ENCODE peak calls at places on chromosomes 2 and 18, in seven cellular contexts. V is GM20000; X is endodermal cell; I is CD4-positive, alpha-beta T cell; P is epithelial cell of esophagus; G is fibroblast of pulmonary artery; J is Calu3. H is an unnamed sample.

GRCh38 chr2:2178921-2179320 is 152.2 kb downstream of the MYT1L start:
- DNase-seq in G (no peak), I (no peak), J (no peak), P (no peak), X (no peak), V (no peak), H (no peak)

GRCh38 chr2:191220671-191221070 is 24.5 kb upstream of the MYO1B start:
- DNase-seq in J (no peak), I (no peak), X (no peak), V (no peak), P (no peak), G (no peak), H (no peak)

GRCh38 chr2:152247337-152247695 is 71.8 kb upstream of the STAM2 start:
- DNase-seq in J (no peak), G (no peak), P (peak; percentile 62), X (no peak), I (no peak), V (no peak), H (no peak)

GRCh38 chr2:149278146-149278878 is 52.1 kb upstream of the LYPD6 start:
- DNase-seq in P (no peak), X (no peak), V (no peak), I (no peak), G (no peak), J (no peak), H (no peak)

GRCh38 chr2:152428800-152429637 is 94.0 kb downstream of the FMNL2 start:
- DNase-seq in J (no peak), I (no peak), X (no peak), V (no peak), P (no peak), G (no peak), H (no peak)

GRCh38 chr2:131016826-131017596 is 76.2 kb downstream of the FAM168B start:
- DNase-seq in G (peak; percentile 91), V (no peak), P (peak; percentile 99), I (no peak), J (peak; percentile 18), X (no peak), H (no peak)

GRCh38 chr2:127626175-127626574 is 19.8 kb upstream of the GPR17 start:
- DNase-seq in V (no peak), X (no peak), G (no peak), J (no peak), P (no peak), I (no peak), H (no peak)

GRCh38 chr18:37322497-37323035 is 243.0 kb downstream of the CELF4 start:
- DNase-seq in V (peak; percentile 58), I (no peak), P (peak; percentile 38), G (peak; percentile 47), J (peak; percentile 62), X (peak; percentile 86), H (no peak)

GRCh38 chr2:17160594-17160993 is 357.6 kb downstream of the RAD51AP2 start:
- DNase-seq in I (no peak), G (no peak), P (no peak), V (no peak), J (no peak), X (no peak), H (no peak)

GRCh38 chr2:235605306-235605998 is 111.6 kb downstream of the AGAP1 start:
- DNase-seq in V (no peak), X (peak; percentile 75), G (peak; percentile 97), J (no peak), P (peak; percentile 92), I (no peak), H (no peak)

GRCh38 chr2:118969734-118970395 is 27.9 kb downstream of the MARCO start:
- DNase-seq in P (no peak), V (no peak), G (no peak), X (no peak), I (no peak), J (no peak), H (peak; percentile 56)

GRCh38 chr18:80023173-80023572 is 11.1 kb upstream of the RBFA start:
- DNase-seq in J (no peak), X (peak; percentile 78), G (peak; percentile 6), P (peak; percentile 12), I (no peak), V (no peak), H (no peak)

GRCh38 chr2:77487074-77487803 is 34.9 kb downstream of the LRRTM4 start:
- DNase-seq in V (no peak), J (no peak), I (no peak), X (no peak), G (no peak), P (no peak), H (no peak)

GRCh38 chr18:60984496-60984895 is 348.7 kb upstream of the CDH20 start:
- DNase-seq in J (no peak), V (no peak), P (no peak), X (no peak), I (no peak), G (peak; percentile 71), H (no peak)

GRCh38 chr2:143466391-143466790 is 337.2 kb downstream of the ARHGAP15 start:
- DNase-seq in J (no peak), I (no peak), P (no peak), X (no peak), G (no peak), V (no peak), H (no peak)

GRCh38 chr2:143463717-143464116 is 334.5 kb downstream of the ARHGAP15 start:
- DNase-seq in G (no peak), X (no peak), J (no peak), P (no peak), V (no peak), I (no peak), H (no peak)

GRCh38 chr2:143469323-143469722 is 340.1 kb downstream of the ARHGAP15 start:
- DNase-seq in G (no peak), J (no peak), P (peak; percentile 85), X (no peak), I (no peak), V (no peak), H (no peak)

GRCh38 chr2:143468341-143468888 is 339.2 kb downstream of the ARHGAP15 start:
- DNase-seq in J (no peak), X (no peak), G (no peak), P (no peak), I (no peak), V (peak; percentile 10), H (no peak)

DNA sequence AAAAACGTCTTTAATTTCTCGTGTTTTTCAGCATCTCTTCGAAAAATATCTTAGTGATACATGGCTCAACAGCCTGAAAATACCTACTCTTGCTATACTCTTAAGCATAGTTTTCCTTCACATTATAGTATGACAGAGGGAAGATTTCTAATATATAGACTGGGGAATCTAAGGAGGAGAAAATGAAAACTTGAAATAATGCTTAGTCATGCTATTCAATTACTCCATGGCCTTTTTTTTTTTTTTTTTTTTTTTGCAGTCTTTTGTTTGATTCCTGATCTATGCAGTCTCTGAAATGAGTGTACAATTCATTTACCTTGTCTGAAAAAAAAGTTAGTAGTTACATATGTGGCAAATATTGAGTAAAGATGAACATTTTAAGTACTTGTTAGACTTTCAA is 337.8 kb downstream of the ARHGAP15 start:
- DNase-seq in X (no peak), J (no peak), V (no peak), I (no peak), G (no peak), P (no peak), H (no peak)
- TF ChIP-seq CTCF in X (no peak), J (no peak), V (no peak), I (no peak), G (no peak), P (no peak), H (no peak)

GRCh38 chr2:6650311-6650710 is 215.4 kb downstream of the CMPK2 start:
- DNase-seq in V (no peak), X (no peak), P (no peak), J (no peak), G (no peak), I (no peak), H (no peak)

GRCh38 chr2:6652271-6652670 is 213.4 kb downstream of the CMPK2 start:
- DNase-seq in V (no peak), X (no peak), P (peak; percentile 8), I (no peak), J (no peak), G (no peak), H (no peak)

GRCh38 chr2:6654279-6654678 is 211.4 kb downstream of the CMPK2 start:
- DNase-seq in J (no peak), X (no peak), P (peak; percentile 62), I (no peak), V (no peak), G (no peak), H (no peak)

GRCh38 chr2:6656633-6657032 is 209.1 kb downstream of the CMPK2 start:
- DNase-seq in P (no peak), X (no peak), G (no peak), V (no peak), J (no peak), I (no peak), H (no peak)

DNA sequence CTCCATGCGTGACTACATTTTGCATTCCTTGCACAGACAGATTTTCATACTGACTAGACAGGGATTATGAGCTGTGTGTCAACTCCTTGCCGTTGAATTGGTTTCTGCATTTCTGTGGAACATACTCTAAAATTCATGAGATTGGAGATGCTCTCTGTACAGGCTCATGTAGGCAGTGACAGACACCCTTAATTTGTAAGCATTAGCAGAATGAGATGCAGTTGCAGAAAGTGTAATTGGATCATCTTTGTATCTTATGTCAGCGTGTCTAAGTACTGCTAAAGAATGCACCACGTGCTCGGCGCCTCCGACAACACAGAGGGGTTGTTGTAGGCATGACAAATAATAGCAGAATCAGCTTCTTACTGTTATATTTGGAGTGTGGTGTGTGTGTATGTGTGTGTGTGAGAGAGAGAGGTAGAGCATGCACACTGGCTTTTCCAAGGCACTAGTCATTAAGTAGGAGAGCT is 212.4 kb downstream of the CMPK2 start:
- DNase-seq in V (no peak), X (no peak), I (no peak), J (no peak), G (no peak), P (no peak), H (no peak)
- TF ChIP-seq CTCF in V (no peak), X (no peak), I (no peak), J (no peak), G (no peak), P (no peak), H (no peak)

GRCh38 chr2:234003972-234004617 is 46.4 kb upstream of the SPP2 start:
- DNase-seq in P (peak; percentile 89), V (no peak), X (peak; percentile 57), G (peak; percentile 86), I (no peak), J (peak; percentile 81), H (no peak)
- TF ChIP-seq CTCF in P (no peak), V (no peak), X (no peak), G (no peak), I (no peak), J (no peak), H (no peak)

GRCh38 chr2:27707462-27708256 is 44.0 kb downstream of the SLC4A1AP start:
- DNase-seq in V (no peak), J (no peak), G (no peak), X (no peak), P (no peak), I (no peak), H (no peak)

GRCh38 chr2:27708666-27709065 is 45.0 kb downstream of the SLC4A1AP start:
- DNase-seq in X (no peak), I (no peak), G (no peak), P (no peak), J (no peak), V (no peak), H (no peak)

GRCh38 chr2:27705851-27706622 is 42.3 kb downstream of the SLC4A1AP start:
- DNase-seq in V (no peak), G (peak; percentile 98), J (peak; percentile 65), P (peak; percentile 100), X (no peak), I (no peak), H (no peak)

GRCh38 chr2:27710176-27710575 is 46.5 kb downstream of the SLC4A1AP start:
- DNase-seq in V (no peak), J (no peak), G (no peak), P (no peak), I (no peak), X (no peak), H (no peak)

GRCh38 chr2:27708257-27708654 is 44.6 kb downstream of the SLC4A1AP start:
- DNase-seq in G (no peak), X (no peak), I (no peak), J (no peak), P (no peak), V (no peak), H (no peak)
- TF ChIP-seq CTCF in G (no peak), X (no peak), I (no peak), J (no peak), P (no peak), V (no peak), H (no peak)